ENCODE peak calls at places on chromosomes 12 and 14, in nine cellular contexts. E is left ventricle myocardium inferior, K is adrenal gland, A is right atrium auricular region, I is upper lobe of left lung, W is Peyer's patch, U is IMR-90, N is RWPE2, Q is A549. V is an unnamed sample.

GRCh38 chr14:92686763-92687427 is 61.5 kb downstream of the LGMN start:
- DNase-seq in A (peak), E (peak), W (peak), N (no peak), I (peak), K (peak), U (peak), Q (peak), V (peak)

GRCh38 chr12:1499351-1499750 is 95.0 kb downstream of the FBXL14 start:
- DNase-seq in Q (no peak), N (no peak), W (no peak), E (no peak), K (no peak), I (no peak), U (no peak), A (no peak), V (no peak)

GRCh38 chr14:103028161-103028767 is 29.1 kb downstream of the CDC42BPB start:
- DNase-seq in I (no peak), A (no peak), W (no peak), E (no peak), K (no peak), U (no peak), N (no peak), Q (no peak), V (no peak)

GRCh38 chr14:93857081-93857480 is 68.8 kb upstream of the PRIMA1 start:
- DNase-seq in U (no peak), K (no peak), Q (no peak), N (no peak), A (no peak), E (no peak), W (no peak), I (no peak), V (no peak)

GRCh38 chr12:84058136-84058535 is 854.5 kb downstream of the SLC6A15 start:
- DNase-seq in W (no peak), I (no peak), Q (no peak), U (no peak), N (no peak), E (no peak), K (no peak), A (no peak), V (no peak)

GRCh38 chr14:76245097-76245496 is 93.4 kb downstream of the GPATCH2L start:
- DNase-seq in W (no peak), Q (no peak), U (peak), I (no peak), N (no peak), A (no peak), E (no peak), K (no peak), V (no peak)

GRCh38 chr14:97723834-97724770 is 926.9 kb downstream of the VRK1 start:
- DNase-seq in I (no peak), E (no peak), U (no peak), Q (no peak), A (no peak), W (no peak), K (no peak), N (no peak), V (no peak)

GRCh38 chr14:44279357-44279756 is 227.7 kb downstream of the FSCB start:
- DNase-seq in U (no peak), N (no peak), I (no peak), W (no peak), A (no peak), Q (no peak), E (no peak), K (no peak), V (no peak)

GRCh38 chr12:1881936-1882335 is 36.5 kb downstream of the CACNA2D4 start:
- DNase-seq in K (no peak), E (no peak), N (no peak), A (peak), U (no peak), W (no peak), Q (no peak), I (no peak), V (no peak)

GRCh38 chr14:55245657-55246268 is 25.5 kb upstream of the FBXO34 start:
- DNase-seq in N (no peak), K (no peak), A (no peak), U (peak), E (no peak), I (no peak), Q (no peak), W (no peak), V (peak)

GRCh38 chr14:104768437-104769323 is 15.7 kb downstream of the SIVA1 start:
- DNase-seq in E (peak), K (peak), Q (peak), A (peak), I (peak), N (no peak), W (peak), U (peak), V (peak)

GRCh38 chr12:123972448-123973401 is at the start of the genes CCDC92 and ZNF664:
- DNase-seq in U (peak), I (peak), A (peak), N (peak), E (peak), W (peak), Q (peak), K (peak), V (peak)

GRCh38 chr12:123979566-123979965 is 6.6 kb downstream of the ZNF664 start:
- DNase-seq in U (no peak), N (no peak), K (no peak), A (no peak), W (no peak), Q (no peak), I (no peak), E (no peak), V (no peak)

GRCh38 chr12:123973552-123974341 is 732 bp downstream of the ZNF664 start:
- DNase-seq in U (peak), E (peak), Q (peak), W (peak), A (no peak), K (peak), N (peak), I (peak), V (peak)

GRCh38 chr12:123971770-123972447 is 722 bp downstream of the CCDC92 start:
- DNase-seq in A (no peak), Q (peak), K (peak), N (no peak), W (peak), U (peak), I (peak), E (peak), V (peak)

DNA sequence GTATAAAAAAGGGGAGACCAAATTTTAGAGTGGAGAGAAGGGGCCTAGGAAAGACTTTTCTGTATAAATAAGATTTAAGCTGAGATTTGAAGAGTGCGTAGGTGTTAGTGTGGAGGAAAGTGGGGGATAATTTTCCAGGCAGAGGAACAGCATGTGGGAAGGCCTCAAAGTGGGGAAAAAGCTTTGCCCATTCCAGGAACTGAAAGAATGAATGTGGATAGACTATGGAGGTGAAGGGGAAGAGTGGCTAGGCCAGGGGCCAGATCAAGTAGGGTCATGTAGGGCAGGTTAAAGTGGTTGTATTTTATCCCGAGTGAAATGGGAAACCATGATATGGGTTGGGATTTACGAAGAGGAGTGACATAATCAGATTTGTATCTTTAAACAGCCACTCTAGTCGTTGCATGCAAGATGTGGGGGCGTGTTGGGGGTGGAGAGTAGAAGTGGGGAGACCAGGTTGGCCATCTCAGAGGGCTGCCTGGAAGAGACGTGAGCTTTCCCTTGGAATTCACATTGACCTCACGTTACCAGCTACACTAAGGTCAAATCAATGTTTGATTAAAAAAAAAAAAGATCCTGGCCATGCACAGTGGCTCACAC is 3.3 kb downstream of the ZNF664 start:
- DNase-seq in W (no peak), A (no peak), K (no peak), Q (no peak), E (no peak), I (no peak), U (no peak), N (no peak), V (no peak)
- TF ChIP-seq CTCF in W (no peak), A (no peak), K (no peak), Q (no peak), E (no peak), I (no peak), U (no peak), N (no peak), V (no peak)

GRCh38 chr12:98741229-98741614 is 96.1 kb downstream of the APAF1 start:
- DNase-seq in E (no peak), N (no peak), I (no peak), K (no peak), A (no peak), W (no peak), Q (no peak), U (peak), V (no peak)

GRCh38 chr12:98740751-98741150 is 95.7 kb downstream of the APAF1 start:
- DNase-seq in N (no peak), W (no peak), A (no peak), K (no peak), I (no peak), Q (no peak), U (no peak), E (no peak), V (no peak)

GRCh38 chr12:98743362-98743953 is 98.4 kb downstream of the APAF1 start:
- DNase-seq in U (peak), N (no peak), A (no peak), W (no peak), I (no peak), K (no peak), E (no peak), Q (peak), V (peak)

GRCh38 chr12:98744692-98745091 is 99.6 kb downstream of the APAF1 start:
- DNase-seq in N (no peak), K (peak), Q (no peak), I (no peak), A (no peak), E (no peak), W (peak), U (no peak), V (no peak)

GRCh38 chr12:98741615-98742265 is 96.7 kb downstream of the APAF1 start:
- DNase-seq in K (no peak), A (no peak), I (no peak), W (no peak), E (no peak), Q (no peak), U (peak), N (no peak), V (no peak)
- H3K27ac ChIP-seq in K (no peak), A (no peak), I (no peak), W (no peak), E (no peak), Q (no peak), U (no peak), N (no peak), V (no peak)

DNA sequence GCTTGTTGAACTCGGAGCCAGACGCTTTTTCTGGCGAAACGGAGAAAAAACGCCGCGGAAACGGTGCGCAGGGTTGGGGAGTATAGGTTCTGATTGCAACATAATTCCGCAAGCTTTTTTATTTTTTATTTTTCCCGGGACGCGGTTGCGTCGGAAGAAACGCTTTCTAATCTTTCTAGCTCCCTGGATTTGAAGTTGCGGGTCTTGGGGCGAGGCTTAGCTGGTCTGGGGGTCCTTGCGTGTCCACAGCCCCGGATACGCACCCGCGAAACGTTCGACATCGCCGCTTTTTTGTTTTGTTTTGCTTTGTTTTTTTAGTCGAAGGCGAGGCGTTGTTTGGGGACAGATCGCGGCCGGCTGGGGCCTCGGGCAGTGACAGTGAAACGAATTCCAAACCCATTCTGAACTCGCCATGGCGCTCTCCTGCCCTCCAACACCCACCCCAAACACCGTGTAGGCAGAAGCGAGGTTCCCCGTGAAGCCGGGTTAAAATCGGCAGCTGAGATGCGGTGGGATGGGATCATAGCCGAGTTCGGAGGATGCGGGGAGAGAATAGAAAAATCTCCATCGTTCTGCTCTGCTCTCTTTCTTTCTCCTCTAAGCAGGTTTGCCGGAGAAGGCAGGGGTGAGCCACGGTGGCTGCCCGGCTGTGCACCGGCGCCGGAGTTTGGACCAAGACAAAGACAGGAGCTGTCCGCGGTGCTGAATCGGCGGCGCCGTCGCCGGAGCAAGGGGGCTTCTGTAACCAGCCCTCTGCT is 8.1 kb upstream of the LHX5 start:
- DNase-seq in U (peak), I (peak), K (peak), N (no peak), E (peak), W (no peak), Q (no peak), A (no peak), V (no peak)
- TF ChIP-seq CTCF in U (no peak), I (no peak), K (no peak), N (no peak), E (no peak), W (no peak), Q (no peak), A (no peak), V (no peak)

GRCh38 chr12:95683418-95683817 is 107.1 kb downstream of the NTN4 start:
- DNase-seq in Q (no peak), W (no peak), K (no peak), I (peak), N (no peak), E (no peak), U (no peak), A (no peak), V (no peak)
- H3K27ac ChIP-seq in Q (no peak), W (no peak), K (no peak), I (no peak), N (no peak), E (peak), U (no peak), A (no peak), V (no peak)

GRCh38 chr12:93507151-93507550 is 39.8 kb downstream of the MRPL42 start:
- DNase-seq in N (no peak), I (no peak), E (no peak), U (no peak), W (no peak), A (no peak), K (no peak), Q (no peak), V (no peak)
- TF ChIP-seq CTCF in N (no peak), I (no peak), E (no peak), U (no peak), W (no peak), A (no peak), K (no peak), Q (no peak), V (no peak)

GRCh38 chr14:23601845-23602180 is 23.2 kb upstream of the JPH4 start:
- DNase-seq in Q (no peak), E (no peak), I (no peak), N (no peak), W (no peak), U (no peak), A (no peak), K (no peak), V (no peak)

GRCh38 chr14:23600806-23601205 is 22.2 kb upstream of the JPH4 start:
- DNase-seq in E (no peak), A (no peak), U (no peak), W (no peak), I (no peak), Q (no peak), N (no peak), K (no peak), V (no peak)

GRCh38 chr14:23600322-23600707 is 21.7 kb upstream of the JPH4 start:
- DNase-seq in A (no peak), W (no peak), Q (no peak), U (no peak), E (no peak), K (no peak), I (no peak), N (no peak), V (no peak)

GRCh38 chr14:23601424-23601823 is 22.8 kb upstream of the JPH4 start:
- DNase-seq in A (no peak), Q (no peak), E (no peak), N (no peak), U (no peak), W (no peak), I (no peak), K (no peak), V (no peak)

GRCh38 chr14:23602181-23603095 is 23.8 kb upstream of the JPH4 start:
- DNase-seq in I (no peak), K (peak), Q (no peak), E (no peak), A (no peak), W (no peak), N (no peak), U (no peak), V (no peak)
- H3K27ac ChIP-seq in I (no peak), K (no peak), Q (no peak), E (no peak), A (no peak), W (no peak), N (no peak), U (no peak), V (no peak)

GRCh38 chr14:106287506-106287905 is 761.1 kb downstream of the TMEM121 start:
- DNase-seq in Q (no peak), W (no peak), K (no peak), N (no peak), E (no peak), U (no peak), I (peak), A (no peak), V (no peak)

GRCh38 chr14:106294324-106294723 is 767.9 kb downstream of the TMEM121 start:
- DNase-seq in A (no peak), W (no peak), Q (no peak), E (no peak), U (no peak), I (no peak), N (no peak), K (no peak), V (no peak)

GRCh38 chr14:106286697-106287290 is 760.4 kb downstream of the TMEM121 start:
- DNase-seq in W (no peak), N (no peak), K (no peak), Q (no peak), I (peak), A (no peak), E (no peak), U (no peak), V (no peak)

DNA sequence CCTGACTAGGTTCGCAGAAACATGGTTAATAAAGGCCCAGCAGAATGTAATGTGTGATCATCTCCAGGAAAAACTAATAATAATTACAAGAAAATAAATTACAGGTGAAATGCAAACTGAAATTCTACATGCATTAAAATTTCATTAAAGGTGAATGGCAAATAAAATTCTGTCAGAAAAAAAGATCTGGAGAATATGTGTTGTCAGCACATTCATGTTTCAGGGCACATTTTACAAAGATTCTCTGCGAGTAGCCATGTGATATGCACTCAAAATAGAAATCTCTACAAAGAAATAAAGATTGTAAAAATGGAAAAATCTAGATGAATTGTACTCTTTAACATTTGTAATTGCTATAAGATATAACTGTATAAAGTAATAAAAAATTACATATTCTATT is 765.2 kb downstream of the TMEM121 start:
- DNase-seq in A (no peak), I (no peak), K (no peak), U (no peak), Q (no peak), W (no peak), N (no peak), E (no peak), V (no peak)
- TF ChIP-seq CTCF in A (no peak), I (no peak), K (no peak), U (no peak), Q (no peak), W (no peak), N (no peak), E (no peak), V (no peak)

GRCh38 chr12:25830456-25830855 is 128.0 kb upstream of the RASSF8 start:
- DNase-seq in I (no peak), U (no peak), K (no peak), Q (no peak), E (no peak), A (no peak), N (no peak), W (no peak), V (no peak)

GRCh38 chr12:25828188-25828587 is 130.3 kb upstream of the RASSF8 start:
- DNase-seq in W (no peak), Q (no peak), N (no peak), U (no peak), A (no peak), I (no peak), K (no peak), E (no peak), V (no peak)

GRCh38 chr12:25827747-25828146 is 130.7 kb upstream of the RASSF8 start:
- DNase-seq in Q (no peak), W (no peak), A (no peak), I (no peak), K (no peak), N (no peak), E (no peak), U (peak), V (no peak)

GRCh38 chr12:25827141-25827540 is 131.3 kb upstream of the RASSF8 start:
- DNase-seq in N (no peak), Q (no peak), I (no peak), E (no peak), W (no peak), K (no peak), U (no peak), A (no peak), V (no peak)

GRCh38 chr12:25829192-25829591 is 129.3 kb upstream of the RASSF8 start:
- DNase-seq in W (no peak), N (no peak), A (peak), I (no peak), Q (peak), U (peak), K (peak), E (no peak), V (no peak)
- H3K27ac ChIP-seq in W (no peak), N (no peak), A (no peak), I (no peak), Q (no peak), U (peak), K (no peak), E (no peak), V (no peak)

GRCh38 chr12:132078190-132078589 is 65.9 kb downstream of the DDX51 start:
- DNase-seq in K (peak), A (no peak), Q (no peak), U (peak), N (no peak), E (no peak), I (no peak), W (no peak), V (no peak)

GRCh38 chr12:132075714-132076553 is 68.2 kb downstream of the DDX51 start:
- DNase-seq in W (no peak), U (no peak), N (no peak), I (no peak), K (no peak), Q (no peak), E (no peak), A (no peak), V (no peak)

GRCh38 chr12:132077322-132078100 is 66.6 kb downstream of the DDX51 start:
- DNase-seq in Q (no peak), U (no peak), I (peak), N (no peak), A (no peak), K (no peak), E (no peak), W (no peak), V (no peak)

GRCh38 chr12:132074216-132074615 is 69.9 kb downstream of the DDX51 start:
- DNase-seq in A (no peak), N (no peak), I (no peak), K (no peak), Q (no peak), W (no peak), E (no peak), U (no peak), V (no peak)

GRCh38 chr12:132075026-132075713 is 68.9 kb downstream of the DDX51 start:
- DNase-seq in U (no peak), W (no peak), Q (no peak), I (no peak), A (no peak), N (no peak), K (no peak), E (no peak), V (no peak)
- TF ChIP-seq CTCF in U (peak), W (no peak), Q (peak), I (no peak), A (no peak), N (peak), K (no peak), E (no peak), V (peak)

V was measured in OCI-LY7.